ENCODE peak calls at places on chromosomes 4 and X, in six cellular contexts. X is H1, Z is GM12878, V is K562, D is HCT116, G is HepG2. E is an unnamed sample.

GRCh38 chrX:23919706-23920320 is 12.0 kb downstream of the CXorf58 start:
- DNase-seq in X (peak; percentile 48), V (no peak), G (peak; percentile 30), D (no peak), Z (no peak), E (peak; percentile 36)

GRCh38 chrX:69505772-69506616 is 1.9 kb downstream of the NALF2 start:
- DNase-seq in D (no peak), V (no peak), X (no peak), Z (no peak), G (no peak), E (no peak)

GRCh38 chrX:104310084-104310483 is 55.4 kb upstream of the ESX1 start:
- DNase-seq in X (no peak), Z (no peak), V (no peak), G (no peak), D (no peak), E (peak; percentile 39)

GRCh38 chr4:98680806-98681205 is 22.4 kb upstream of the TSPAN5 start:
- DNase-seq in X (no peak), Z (no peak), V (no peak), D (no peak), G (no peak), E (peak; percentile 85)

GRCh38 chr4:94551616-94552564 is 100.1 kb downstream of the PDLIM5 start:
- DNase-seq in G (no peak), X (no peak), V (no peak), Z (no peak), D (no peak), E (peak; percentile 91)

GRCh38 chr4:60579335-60579734 is 620.8 kb upstream of the ADGRL3 start:
- DNase-seq in D (no peak), Z (no peak), G (no peak), X (no peak), V (no peak), E (no peak)

GRCh38 chrX:15203694-15204093 is 66.2 kb downstream of the ASB9 start:
- DNase-seq in X (no peak), Z (no peak), D (no peak), G (no peak), V (no peak), E (no peak)

GRCh38 chrX:85590638-85591037 is 211.2 kb upstream of the POF1B start:
- DNase-seq in Z (no peak), D (no peak), V (no peak), X (no peak), G (no peak), E (no peak)

GRCh38 chrX:54237014-54237413 is 54.0 kb upstream of the FAM120C start:
- DNase-seq in V (no peak), G (no peak), D (no peak), Z (no peak), X (no peak), E (no peak)

GRCh38 chrX:10666102-10666501 is 45.7 kb upstream of the MID1 start:
- DNase-seq in D (no peak), X (no peak), Z (no peak), V (no peak), G (no peak), E (no peak)

GRCh38 chr4:61489927-61490326 is 289.8 kb downstream of the ADGRL3 start:
- DNase-seq in D (no peak), Z (no peak), X (no peak), G (no peak), V (no peak), E (no peak)

GRCh38 chr4:118290951-118291350 is 61.9 kb downstream of the PRSS12 start:
- DNase-seq in D (no peak), X (no peak), V (no peak), G (no peak), Z (no peak), E (no peak)

GRCh38 chr4:156322592-156322991 is 368.9 kb upstream of the CTSO start:
- DNase-seq in G (no peak), X (no peak), V (no peak), D (peak; percentile 4), Z (no peak), E (no peak)

GRCh38 chr4:161829631-161830030 is 334.2 kb downstream of the FSTL5 start:
- DNase-seq in G (no peak), X (no peak), V (no peak), D (no peak), Z (no peak), E (no peak)

GRCh38 chr4:186228514-186228894 is 1.2 kb downstream of the KLKB1 start:
- DNase-seq in D (no peak), Z (no peak), V (no peak), X (no peak), G (no peak), E (no peak)

GRCh38 chr4:185787926-185788679 is 23.9 kb downstream of the SORBS2 start:
- DNase-seq in D (no peak), Z (no peak), X (no peak), G (no peak), V (no peak), E (no peak)

DNA sequence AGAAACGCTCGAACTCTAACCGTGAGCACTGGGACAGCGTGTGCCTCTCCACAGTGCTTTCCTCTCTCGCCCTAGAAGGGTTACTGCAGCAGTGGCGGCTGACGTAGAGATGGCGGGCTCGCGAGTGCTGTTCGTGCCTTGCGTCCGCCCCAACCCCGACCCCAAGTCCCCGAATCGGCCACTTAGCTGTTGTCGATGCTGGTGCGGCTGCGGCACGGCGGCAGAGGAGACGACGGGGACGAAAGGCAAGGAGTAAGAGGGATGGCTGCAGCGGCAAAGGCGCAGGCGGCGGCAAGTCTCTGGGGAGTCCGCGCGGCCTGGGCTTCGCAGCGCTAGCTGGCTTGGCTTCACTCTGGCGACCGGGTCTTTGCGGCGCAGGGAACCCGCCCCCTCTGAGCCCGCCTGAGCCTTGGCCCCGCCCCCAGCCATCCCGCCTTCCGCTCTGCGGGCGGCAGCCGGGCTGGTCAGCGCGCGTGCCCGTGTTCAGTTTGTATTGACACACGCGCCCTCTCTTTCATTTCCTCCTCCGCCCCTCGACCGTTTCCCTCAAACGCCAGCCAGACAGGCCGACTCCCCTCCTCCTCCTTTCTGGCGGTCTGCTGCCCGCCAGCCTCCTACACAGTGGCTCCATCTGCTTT is at the start of gene SPIN4:
- DNase-seq in Z (peak; percentile 39), V (peak; percentile 78), X (peak; percentile 82), D (peak; percentile 54), G (peak; percentile 73), E (peak; percentile 93)
- TF ChIP-seq POLR2A in Z (peak; percentile 88), V (peak; percentile 75), X (peak; percentile 61), D (peak; percentile 45), G (peak; percentile 76), E (peak; percentile 50)

GRCh38 chrX:25019707-25020390 is 4.1 kb upstream of the ARX start:
- DNase-seq in X (no peak), D (no peak), Z (no peak), V (no peak), G (no peak), E (no peak)
- TF ChIP-seq EZH2 in X (peak; percentile 59), D (no peak), Z (no peak), V (no peak), G (no peak), E (peak; percentile 20)

DNA sequence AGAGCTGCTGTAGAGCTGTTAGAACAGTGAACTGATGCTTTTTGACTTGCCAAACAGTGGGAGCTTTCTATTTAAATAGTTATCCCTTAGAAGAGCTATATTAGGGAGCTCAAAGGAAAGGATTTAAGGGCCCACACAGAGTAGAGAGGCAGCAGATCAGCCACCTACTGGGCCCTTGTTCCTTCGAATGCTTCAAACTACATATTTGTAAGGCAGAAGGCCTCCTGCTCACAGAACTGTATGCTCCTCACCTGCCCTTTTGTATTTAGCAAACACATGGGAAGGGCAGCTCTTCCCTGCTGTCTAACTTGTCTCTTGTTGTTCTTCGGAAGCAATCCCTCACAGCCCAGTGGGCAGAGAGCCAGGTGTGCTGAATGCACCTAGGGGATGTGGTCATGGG is 38.0 kb downstream of the IL1RAPL1 start:
- DNase-seq in X (peak; percentile 42), Z (no peak), D (no peak), G (no peak), V (no peak), E (no peak)
- TF ChIP-seq POLR2A in X (no peak), Z (no peak), D (no peak), G (no peak), V (no peak), E (no peak)

GRCh38 chrX:63784346-63784901 is 590 bp downstream of the ARHGEF9 start:
- DNase-seq in G (no peak), V (no peak), D (no peak), Z (no peak), X (no peak), E (no peak)

GRCh38 chrX:63784902-63785692 is at the start of gene ARHGEF9:
- DNase-seq in D (no peak), X (peak; percentile 71), V (no peak), Z (no peak), G (no peak), E (no peak)
- TF ChIP-seq EZH2 in D (no peak), X (no peak), V (no peak), Z (no peak), G (no peak), E (no peak)

DNA sequence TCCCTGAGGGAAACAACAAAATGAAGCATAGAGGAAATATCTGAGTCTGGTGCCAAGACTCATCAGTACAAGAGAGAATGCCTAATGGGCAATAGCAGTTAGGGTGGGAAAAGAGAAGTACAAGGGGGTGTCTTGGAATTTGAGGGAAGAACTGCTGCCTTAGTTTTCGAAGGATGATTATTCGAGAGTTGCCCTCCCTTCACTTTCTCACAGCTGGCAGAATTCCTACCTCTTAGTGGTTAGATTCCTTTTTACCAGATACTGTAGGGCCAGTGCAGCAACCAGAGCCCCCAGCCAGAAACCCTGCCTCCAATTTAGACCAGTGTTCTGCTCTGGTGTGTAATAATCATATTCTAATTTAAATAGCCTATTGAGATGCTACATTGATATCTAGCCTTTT is 56.5 kb downstream of the NFKB1 start:
- DNase-seq in X (no peak), Z (no peak), G (no peak), V (no peak), D (no peak), E (no peak)
- TF ChIP-seq POLR2A in X (no peak), Z (no peak), G (no peak), V (no peak), D (no peak), E (no peak)

GRCh38 chrX:107508925-107509324 is 59.5 kb downstream of the FRMPD3 start:
- DNase-seq in V (no peak), D (no peak), X (no peak), G (no peak), Z (no peak), E (no peak)

GRCh38 chrX:107507093-107507743 is 57.8 kb downstream of the FRMPD3 start:
- DNase-seq in D (no peak), X (no peak), G (no peak), V (no peak), Z (no peak), E (no peak)

GRCh38 chrX:107505223-107505622 is 55.8 kb downstream of the FRMPD3 start:
- DNase-seq in D (no peak), V (no peak), X (no peak), Z (no peak), G (peak; percentile 1), E (no peak)

GRCh38 chrX:107506596-107507031 is 57.2 kb downstream of the FRMPD3 start:
- DNase-seq in X (peak; percentile 45), Z (no peak), G (no peak), V (no peak), D (no peak), E (no peak)

GRCh38 chrX:107507744-107508117 is 58.3 kb downstream of the FRMPD3 start:
- DNase-seq in G (no peak), D (no peak), Z (no peak), X (no peak), V (no peak), E (no peak)
- TF ChIP-seq EZH2 in G (no peak), D (no peak), Z (no peak), X (no peak), V (no peak), E (no peak)

GRCh38 chr4:38667005-38667771 is 3.2 kb downstream of the KLF3 start:
- DNase-seq in G (peak; percentile 97), V (peak; percentile 78), X (peak; percentile 59), D (peak; percentile 88), Z (no peak), E (peak; percentile 99)
- TF ChIP-seq POLR2A in G (peak; percentile 60), V (peak; percentile 77), X (peak; percentile 54), D (peak; percentile 35), Z (peak; percentile 49), E (peak; percentile 86)

E was measured in endothelial cell of umbilical vein.